ENCODE peak calls at places on chromosomes 5 and 9, in five cellular contexts. One of them, this sample, is unnamed. For H3K36me3 and H3K9me3, the result is how much of the 10 kb centered on the place peaks cover.

GRCh38 chr9:133684461-133685361 is 48.5 kb downstream of the DBH start:
- DNase-seq in GM23248: no peak
- DNase-seq in OCI-LY7: no peak
- DNase-seq in heart right ventricle: no peak
- DNase-seq in transverse colon: no peak
- DNase-seq in this sample: no peak

GRCh38 chr5:124087752-124088151 is 575.8 kb downstream of the CSNK1G3 start:
- DNase-seq in GM23248: no peak
- DNase-seq in OCI-LY7: no peak
- DNase-seq in heart right ventricle: no peak
- DNase-seq in transverse colon: no peak
- DNase-seq in this sample: no peak

GRCh38 chr9:26334709-26335108 is 557.9 kb downstream of the CAAP1 start:
- DNase-seq in GM23248: no peak
- DNase-seq in OCI-LY7: no peak
- DNase-seq in heart right ventricle: no peak
- DNase-seq in transverse colon: no peak
- DNase-seq in this sample: no peak

GRCh38 chr5:170782438-170782837 is 1.1 kb upstream of the GABRP start:
- DNase-seq in GM23248: no peak
- DNase-seq in OCI-LY7: no peak
- DNase-seq in heart right ventricle: no peak
- DNase-seq in transverse colon: no peak
- DNase-seq in this sample: no peak

GRCh38 chr9:98479967-98480847 is 224.8 kb upstream of the TBC1D2 start:
- DNase-seq in GM23248: peak
- DNase-seq in OCI-LY7: no peak
- DNase-seq in heart right ventricle: no peak
- DNase-seq in transverse colon: no peak
- DNase-seq in this sample: no peak

GRCh38 chr5:66701244-66701643 is 105.1 kb downstream of the MAST4 start:
- DNase-seq in GM23248: no peak
- DNase-seq in OCI-LY7: peak
- DNase-seq in heart right ventricle: no peak
- DNase-seq in transverse colon: no peak
- DNase-seq in this sample: no peak

GRCh38 chr5:15587941-15588340 is 88.0 kb downstream of the FBXL7 start:
- DNase-seq in GM23248: peak
- DNase-seq in OCI-LY7: no peak
- DNase-seq in heart right ventricle: no peak
- DNase-seq in transverse colon: no peak
- DNase-seq in this sample: no peak

GRCh38 chr9:10534863-10535262 is 77.9 kb downstream of the PTPRD start:
- DNase-seq in GM23248: no peak
- DNase-seq in OCI-LY7: no peak
- DNase-seq in heart right ventricle: no peak
- DNase-seq in transverse colon: no peak
- DNase-seq in this sample: no peak

GRCh38 chr5:74357827-74358226 is 282.7 kb downstream of the ENC1 start:
- DNase-seq in GM23248: no peak
- DNase-seq in OCI-LY7: no peak
- DNase-seq in heart right ventricle: no peak
- DNase-seq in transverse colon: no peak
- DNase-seq in this sample: no peak

GRCh38 chr5:16179936-16180788 is 571 bp upstream of the MARCHF11 start:
- DNase-seq in GM23248: no peak
- DNase-seq in OCI-LY7: no peak
- DNase-seq in heart right ventricle: no peak
- DNase-seq in transverse colon: no peak
- DNase-seq in this sample: no peak

GRCh38 chr5:55481293-55481900 is 53.4 kb downstream of the PLPP1 start:
- DNase-seq in GM23248: peak
- DNase-seq in OCI-LY7: no peak
- DNase-seq in heart right ventricle: no peak
- DNase-seq in transverse colon: no peak
- DNase-seq in this sample: no peak

GRCh38 chr9:22623236-22623635 is 176.6 kb downstream of the DMRTA1 start:
- DNase-seq in GM23248: no peak
- DNase-seq in OCI-LY7: no peak
- DNase-seq in heart right ventricle: no peak
- DNase-seq in transverse colon: no peak
- DNase-seq in this sample: no peak

GRCh38 chr9:108134501-108135128 is 645.0 kb upstream of the KLF4 start:
- DNase-seq in GM23248: no peak
- DNase-seq in OCI-LY7: no peak
- DNase-seq in heart right ventricle: no peak
- DNase-seq in transverse colon: no peak
- DNase-seq in this sample: no peak

GRCh38 chr5:19546521-19546920 is 441.5 kb downstream of the CDH18 start:
- DNase-seq in GM23248: no peak
- DNase-seq in OCI-LY7: no peak
- DNase-seq in heart right ventricle: no peak
- DNase-seq in transverse colon: no peak
- DNase-seq in this sample: no peak

GRCh38 chr5:163434410-163434866 is 3.0 kb upstream of the CCNG1 start:
- DNase-seq in GM23248: no peak
- DNase-seq in OCI-LY7: no peak
- DNase-seq in heart right ventricle: no peak
- DNase-seq in transverse colon: peak
- DNase-seq in this sample: peak

GRCh38 chr9:114745879-114746550 is 59.8 kb downstream of the TNFSF15 start:
- DNase-seq in GM23248: no peak
- DNase-seq in OCI-LY7: no peak
- DNase-seq in heart right ventricle: no peak
- DNase-seq in transverse colon: no peak
- DNase-seq in this sample: peak

GRCh38 chr9:4177970-4178758 is 121.7 kb downstream of the GLIS3 start:
- DNase-seq in GM23248: no peak
- DNase-seq in OCI-LY7: no peak
- DNase-seq in heart right ventricle: no peak
- DNase-seq in transverse colon: no peak
- DNase-seq in this sample: no peak

GRCh38 chr5:150465926-150466325 is 16.4 kb upstream of the RPS14 start:
- DNase-seq in GM23248: no peak
- DNase-seq in OCI-LY7: no peak
- DNase-seq in heart right ventricle: no peak
- DNase-seq in transverse colon: no peak
- DNase-seq in this sample: no peak

GRCh38 chr9:78127271-78128225 is 95.9 kb upstream of the GNAQ start:
- DNase-seq in GM23248: no peak
- DNase-seq in OCI-LY7: no peak
- DNase-seq in heart right ventricle: no peak
- DNase-seq in transverse colon: no peak
- DNase-seq in this sample: no peak

GRCh38 chr5:76196457-76196856 is 113.3 kb downstream of the SV2C start:
- DNase-seq in GM23248: no peak
- DNase-seq in OCI-LY7: no peak
- DNase-seq in heart right ventricle: no peak
- DNase-seq in transverse colon: no peak
- DNase-seq in this sample: no peak

GRCh38 chr5:10423009-10423408 is 18.7 kb upstream of the ROPN1L start:
- DNase-seq in GM23248: no peak
- DNase-seq in OCI-LY7: no peak
- DNase-seq in heart right ventricle: no peak
- DNase-seq in transverse colon: no peak
- DNase-seq in this sample: no peak

GRCh38 chr5:151628112-151628823 is 37.1 kb upstream of the FAT2 start:
- DNase-seq in GM23248: peak
- DNase-seq in OCI-LY7: no peak
- DNase-seq in heart right ventricle: peak
- DNase-seq in transverse colon: no peak
- DNase-seq in this sample: peak

GRCh38 chr5:58759745-58760144 is 176.9 kb downstream of the RAB3C start:
- DNase-seq in GM23248: peak
- DNase-seq in OCI-LY7: no peak
- DNase-seq in heart right ventricle: no peak
- DNase-seq in transverse colon: no peak
- DNase-seq in this sample: no peak

GRCh38 chr9:120350596-120350995 is 229.4 kb downstream of the CDK5RAP2 start:
- DNase-seq in GM23248: peak
- DNase-seq in OCI-LY7: no peak
- DNase-seq in heart right ventricle: no peak
- DNase-seq in transverse colon: no peak
- DNase-seq in this sample: no peak

GRCh38 chr9:22217254-22217653 is 208.1 kb upstream of the CDKN2B start:
- DNase-seq in GM23248: no peak
- DNase-seq in OCI-LY7: no peak
- DNase-seq in heart right ventricle: no peak
- DNase-seq in transverse colon: no peak
- DNase-seq in this sample: no peak

GRCh38 chr9:87714819-87715218 is 11.1 kb upstream of the CTSL start:
- DNase-seq in GM23248: peak
- DNase-seq in OCI-LY7: no peak
- DNase-seq in heart right ventricle: no peak
- DNase-seq in transverse colon: peak
- DNase-seq in this sample: peak

GRCh38 chr9:109733690-109734089 is 46.3 kb upstream of the PALM2AKAP2 start:
- DNase-seq in GM23248: peak
- DNase-seq in OCI-LY7: no peak
- DNase-seq in heart right ventricle: no peak
- DNase-seq in transverse colon: no peak
- DNase-seq in this sample: no peak

GRCh38 chr9:95807326-95807947 is 68.1 kb upstream of the ERCC6L2 start:
- DNase-seq in GM23248: no peak
- DNase-seq in OCI-LY7: no peak
- DNase-seq in heart right ventricle: no peak
- DNase-seq in transverse colon: no peak
- DNase-seq in this sample: peak

GRCh38 chr9:106799146-106799545 is 63.8 kb upstream of the ZNF462 start:
- DNase-seq in GM23248: peak
- DNase-seq in OCI-LY7: no peak
- DNase-seq in heart right ventricle: no peak
- DNase-seq in transverse colon: no peak
- DNase-seq in this sample: peak

GRCh38 chr5:178145965-178146820 is 7.5 kb downstream of the NHP2 start:
- DNase-seq in GM23248: peak
- DNase-seq in OCI-LY7: peak
- DNase-seq in heart right ventricle: peak
- DNase-seq in transverse colon: peak
- DNase-seq in this sample: peak
- H3K36me3 ChIP-seq in GM23248: under half
- H3K36me3 ChIP-seq in OCI-LY7: half or more
- H3K36me3 ChIP-seq in heart right ventricle: half or more
- H3K36me3 ChIP-seq in transverse colon: under half
- H3K36me3 ChIP-seq in this sample: half or more

DNA sequence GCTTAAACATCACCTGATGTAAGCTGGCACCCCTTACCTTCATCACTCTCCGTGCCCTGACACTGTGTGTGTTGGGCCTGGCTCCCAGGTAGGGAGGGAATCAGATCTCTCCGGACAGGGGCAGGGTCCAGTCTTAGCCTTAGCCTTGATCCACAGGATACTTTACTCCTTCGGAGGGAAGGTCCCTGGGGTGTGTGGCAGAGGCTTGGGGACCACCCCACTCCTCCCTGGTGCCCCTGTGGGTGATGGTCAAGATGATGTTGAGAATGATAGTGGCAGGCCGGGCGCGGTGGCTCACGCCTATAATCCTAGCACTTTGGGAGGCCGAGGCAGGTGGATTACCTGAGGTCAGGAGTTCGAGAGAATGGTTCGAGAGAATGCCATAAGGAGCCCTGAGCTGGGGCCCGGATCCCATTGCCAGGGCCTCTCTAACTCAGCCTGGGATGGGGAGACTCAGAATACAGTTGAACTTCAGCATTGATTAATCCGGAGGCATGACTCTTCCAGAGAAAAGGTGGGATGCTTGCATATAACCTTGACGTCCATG is 269.5 kb downstream of the HSPA4 start:
- DNase-seq in GM23248: no peak
- DNase-seq in OCI-LY7: no peak
- DNase-seq in heart right ventricle: no peak
- DNase-seq in transverse colon: no peak
- DNase-seq in this sample: no peak
- H3K4me3 ChIP-seq in GM23248: no peak
- H3K4me3 ChIP-seq in OCI-LY7: no peak
- H3K4me3 ChIP-seq in heart right ventricle: no peak
- H3K4me3 ChIP-seq in transverse colon: no peak
- H3K4me3 ChIP-seq in this sample: no peak

GRCh38 chr5:50340757-50341156 is 100.3 kb downstream of the EMB start:
- DNase-seq in GM23248: no peak
- DNase-seq in OCI-LY7: no peak
- DNase-seq in heart right ventricle: no peak
- DNase-seq in transverse colon: no peak
- DNase-seq in this sample: no peak
- H3K9me3 ChIP-seq in GM23248: under half
- H3K9me3 ChIP-seq in OCI-LY7: under half
- H3K9me3 ChIP-seq in heart right ventricle: under half
- H3K9me3 ChIP-seq in transverse colon: under half
- H3K9me3 ChIP-seq in this sample: under half

GRCh38 chr5:14295610-14296009 is 152.5 kb downstream of the TRIO start:
- DNase-seq in GM23248: no peak
- DNase-seq in OCI-LY7: no peak
- DNase-seq in heart right ventricle: no peak
- DNase-seq in transverse colon: no peak
- DNase-seq in this sample: no peak
- H3K36me3 ChIP-seq in GM23248: half or more
- H3K36me3 ChIP-seq in OCI-LY7: under half
- H3K36me3 ChIP-seq in heart right ventricle: half or more
- H3K36me3 ChIP-seq in transverse colon: under half
- H3K36me3 ChIP-seq in this sample: half or more

GRCh38 chr9:8666060-8666459 is 866.5 kb upstream of the DMAC1 start:
- DNase-seq in GM23248: no peak
- DNase-seq in OCI-LY7: no peak
- DNase-seq in heart right ventricle: no peak
- DNase-seq in transverse colon: no peak
- DNase-seq in this sample: no peak

GRCh38 chr9:8659121-8659520 is 859.5 kb upstream of the DMAC1 start:
- DNase-seq in GM23248: no peak
- DNase-seq in OCI-LY7: no peak
- DNase-seq in heart right ventricle: no peak
- DNase-seq in transverse colon: no peak
- DNase-seq in this sample: no peak

GRCh38 chr9:8660383-8660782 is 860.8 kb upstream of the DMAC1 start:
- DNase-seq in GM23248: no peak
- DNase-seq in OCI-LY7: no peak
- DNase-seq in heart right ventricle: peak
- DNase-seq in transverse colon: peak
- DNase-seq in this sample: no peak
- H3K4me3 ChIP-seq in GM23248: no peak
- H3K4me3 ChIP-seq in OCI-LY7: no peak
- H3K4me3 ChIP-seq in heart right ventricle: no peak
- H3K4me3 ChIP-seq in transverse colon: no peak
- H3K4me3 ChIP-seq in this sample: no peak

DNA sequence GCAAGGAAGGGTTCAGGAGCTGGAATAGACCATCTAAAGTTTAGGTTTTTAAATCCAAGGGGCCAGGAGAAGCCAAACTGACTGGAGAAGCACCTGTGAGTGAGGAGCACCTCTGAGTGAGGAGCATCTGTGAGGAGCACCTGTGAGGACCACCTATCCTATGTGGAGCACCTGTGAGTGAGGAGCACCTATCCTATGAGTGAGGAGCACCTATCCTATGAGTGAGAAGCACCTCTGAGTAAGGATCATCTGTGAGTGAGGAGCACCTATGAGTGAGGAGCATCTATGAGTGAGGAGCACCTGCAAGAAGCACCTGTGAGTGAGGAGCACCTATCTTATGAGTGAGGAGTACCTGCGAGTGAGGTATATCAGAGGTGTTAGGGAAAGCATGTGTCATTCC is 8.0 kb upstream of the OR1Q1 start:
- DNase-seq in GM23248: no peak
- DNase-seq in OCI-LY7: no peak
- DNase-seq in heart right ventricle: no peak
- DNase-seq in transverse colon: no peak
- DNase-seq in this sample: no peak
- H3K9me3 ChIP-seq in GM23248: under half
- H3K9me3 ChIP-seq in OCI-LY7: under half
- H3K9me3 ChIP-seq in heart right ventricle: under half
- H3K9me3 ChIP-seq in transverse colon: under half
- H3K9me3 ChIP-seq in this sample: under half

This sample was measured in MG63.